ENCODE peak calls at places on chromosomes 16 and 17, in nine cellular contexts. X is activated CD8-positive, alpha-beta memory T cell treated with anti-CD3 and anti-CD28 coated beads for 4 hours; T is HTR-8/SVneo; V is aorta; Q is amniotic stem cell; C is NCI-H524; A is caudate nucleus; U is NCI-H510A; M is psoas muscle. Z is an unnamed sample.

GRCh38 chr16:13070268-13070667 is 168.9 kb downstream of the SHISA9 start:
- DNase-seq in X (no peak), T (no peak), V (no peak), Q (no peak), C (peak; percentile 81), A (peak; percentile 50), U (no peak), M (no peak), Z (no peak)

GRCh38 chr16:868846-869822 is 68.6 kb upstream of the GNG13 start:
- DNase-seq in X (no peak), T (no peak), V (peak; percentile 72), Q (no peak), C (no peak), A (no peak), U (no peak), M (peak; percentile 11), Z (no peak)

GRCh38 chr17:13589658-13590057 is 12.1 kb downstream of the HS3ST3A1 start:
- DNase-seq in X (no peak), T (no peak), V (no peak), Q (no peak), C (no peak), A (no peak), U (no peak), M (no peak), Z (peak; percentile 71)

GRCh38 chr17:77846531-77847085 is 111.9 kb upstream of the TNRC6C start:
- DNase-seq in X (no peak), T (no peak), V (peak; percentile 69), Q (no peak), C (no peak), A (no peak), U (peak; percentile 92), M (no peak), Z (no peak)

GRCh38 chr16:11670171-11671131 is 2.2 kb downstream of the SNN start:
- DNase-seq in X (no peak), T (no peak), V (peak; percentile 78), Q (no peak), C (peak; percentile 57), A (no peak), U (no peak), M (no peak), Z (no peak)

GRCh38 chr17:66207936-66208335 is 16.0 kb upstream of the CEP112 start:
- DNase-seq in X (no peak), T (no peak), V (no peak), Q (no peak), C (no peak), A (no peak), U (no peak), M (no peak), Z (no peak)

GRCh38 chr17:63082273-63082861 is 116.3 kb downstream of the TANC2 start:
- DNase-seq in X (no peak), T (peak; percentile 25), V (no peak), Q (peak; percentile 3), C (peak; percentile 26), A (no peak), U (no peak), M (no peak), Z (peak; percentile 58)

GRCh38 chr17:42804918-42805367 is 6.3 kb downstream of the CNTD1 start:
- DNase-seq in X (no peak), T (no peak), V (no peak), Q (no peak), C (no peak), A (no peak), U (no peak), M (no peak), Z (peak; percentile 30)

GRCh38 chr16:47715442-47716054 is 254.4 kb downstream of the PHKB start:
- DNase-seq in X (no peak), T (no peak), V (no peak), Q (no peak), C (no peak), A (no peak), U (no peak), M (no peak), Z (no peak)

GRCh38 chr17:48570325-48571023 is 7.7 kb downstream of the HOXB4 start:
- DNase-seq in X (no peak), T (no peak), V (peak; percentile 53), Q (no peak), C (no peak), A (no peak), U (no peak), M (no peak), Z (no peak)

GRCh38 chr16:55488306-55488705 is 9.3 kb downstream of the MMP2 start:
- DNase-seq in X (no peak), T (no peak), V (no peak), Q (no peak), C (no peak), A (no peak), U (no peak), M (no peak), Z (no peak)

GRCh38 chr17:29251969-29252866 is 5.6 kb downstream of the CRYBA1 start:
- DNase-seq in X (no peak), T (no peak), V (no peak), Q (no peak), C (peak; percentile 89), A (no peak), U (no peak), M (no peak), Z (peak; percentile 36)

GRCh38 chr17:75032896-75033294 is 13.9 kb downstream of the ATP5PD start:
- DNase-seq in X (no peak), T (no peak), V (no peak), Q (no peak), C (peak; percentile 60), A (no peak), U (no peak), M (peak; percentile 30), Z (peak; percentile 42)

GRCh38 chr16:72371307-72372081 is 199.5 kb upstream of the PMFBP1 start:
- DNase-seq in X (no peak), T (peak; percentile 78), V (no peak), Q (no peak), C (no peak), A (no peak), U (peak; percentile 18), M (no peak), Z (no peak)

GRCh38 chr17:78790552-78790951 is 8.5 kb upstream of the CYTH1 start:
- DNase-seq in X (no peak), T (no peak), V (peak; percentile 39), Q (no peak), C (no peak), A (no peak), U (no peak), M (no peak), Z (no peak)

GRCh38 chr17:51769231-51769630 is 389.3 kb downstream of the CA10 start:
- DNase-seq in X (no peak), T (no peak), V (no peak), Q (no peak), C (no peak), A (no peak), U (no peak), M (no peak), Z (no peak)

GRCh38 chr16:29983420-29984136 is 9.9 kb downstream of the TAOK2 start:
- DNase-seq in X (no peak), T (no peak), V (peak; percentile 61), Q (no peak), C (no peak), A (no peak), U (no peak), M (no peak), Z (no peak)

GRCh38 chr17:80035687-80035936 is at the start of gene TBC1D16:
- DNase-seq in X (no peak), T (no peak), V (no peak), Q (no peak), C (no peak), A (no peak), U (no peak), M (no peak), Z (no peak)

GRCh38 chr17:48547839-48548686 is 3.2 kb upstream of the HOXB2 start:
- DNase-seq in X (no peak), T (no peak), V (no peak), Q (no peak), C (no peak), A (no peak), U (no peak), M (no peak), Z (no peak)

GRCh38 chr17:75370288-75370687 is 35.2 kb downstream of the GRB2 start:
- DNase-seq in X (no peak), T (no peak), V (no peak), Q (no peak), C (no peak), A (no peak), U (no peak), M (peak; percentile 41), Z (no peak)

GRCh38 chr17:54891176-54891821 is 9.4 kb upstream of the TOM1L1 start:
- DNase-seq in X (no peak), T (peak; percentile 85), V (no peak), Q (peak; percentile 56), C (peak; percentile 82), A (no peak), U (peak; percentile 19), M (no peak), Z (peak; percentile 88)

GRCh38 chr16:10877472-10877946 is 507 bp downstream of the CIITA start:
- DNase-seq in X (no peak), T (no peak), V (no peak), Q (no peak), C (peak; percentile 77), A (no peak), U (no peak), M (no peak), Z (no peak)

GRCh38 chr17:80895366-80895765 is 96.3 kb upstream of the CHMP6 start:
- DNase-seq in X (no peak), T (no peak), V (no peak), Q (no peak), C (no peak), A (no peak), U (no peak), M (no peak), Z (no peak)

GRCh38 chr16:89359296-89360147 is 130.8 kb downstream of the ANKRD11 start:
- DNase-seq in X (no peak), T (no peak), V (peak; percentile 75), Q (no peak), C (peak; percentile 98), A (no peak), U (no peak), M (no peak), Z (no peak)

GRCh38 chr16:81623365-81624102 is 155.6 kb upstream of the PLCG2 start:
- DNase-seq in X (no peak), T (peak; percentile 49), V (no peak), Q (no peak), C (peak; percentile 62), A (peak; percentile 22), U (no peak), M (no peak), Z (peak; percentile 54)

GRCh38 chr16:52812945-52813556 is 239.6 kb downstream of the CHD9NB start:
- DNase-seq in X (no peak), T (peak; percentile 73), V (no peak), Q (no peak), C (no peak), A (no peak), U (no peak), M (no peak), Z (peak; percentile 72)

GRCh38 chr17:37476431-37477130 is 13.1 kb upstream of the DUSP14 start:
- DNase-seq in X (no peak), T (peak; percentile 64), V (no peak), Q (no peak), C (peak; percentile 98), A (no peak), U (no peak), M (no peak), Z (peak; percentile 90)

GRCh38 chr16:79392081-79392480 is 208.5 kb downstream of the MAF start:
- DNase-seq in X (no peak), T (no peak), V (no peak), Q (no peak), C (no peak), A (no peak), U (no peak), M (no peak), Z (no peak)

GRCh38 chr17:50587571-50587970 is 27.1 kb downstream of the CACNA1G start:
- DNase-seq in X (no peak), T (no peak), V (no peak), Q (no peak), C (no peak), A (no peak), U (no peak), M (no peak), Z (no peak)

Z was measured in PC-3.